ENCODE peak calls at places on chromosomes 4 and X, in four cellular contexts. E is HepG2, P is K562, X is H1. F is an unnamed sample.

GRCh38 chrX:98607739-98608138 is 1724.0 kb downstream of the RPA4 start:
- DNase-seq in E (no peak), P (no peak), X (no peak), F (no peak)

GRCh38 chr4:26753642-26754041 is 107.0 kb upstream of the STIM2 start:
- DNase-seq in P (no peak), E (no peak), X (no peak), F (no peak)

GRCh38 chr4:168162604-168163003 is 70.3 kb downstream of the ANXA10 start:
- DNase-seq in E (no peak), P (no peak), X (no peak), F (no peak)

GRCh38 chr4:166460769-166461550 is 587.9 kb downstream of the TLL1 start:
- DNase-seq in E (no peak), P (no peak), X (no peak), F (no peak)

GRCh38 chrX:115226929-115227328 is 7.0 kb downstream of the LRCH2 start:
- DNase-seq in E (peak; percentile 33), P (peak; percentile 15), X (no peak), F (no peak)

GRCh38 chr4:109462297-109462696 is 28.7 kb downstream of the SEC24B start:
- DNase-seq in E (no peak), P (peak; percentile 16), X (no peak), F (no peak)

GRCh38 chr4:123361195-123361861 is 35.3 kb upstream of the SPRY1 start:
- DNase-seq in P (peak; percentile 75), X (no peak), E (no peak), F (no peak)

GRCh38 chr4:98473046-98473445 is 185.4 kb downstream of the TSPAN5 start:
- DNase-seq in X (no peak), P (no peak), E (no peak), F (no peak)

GRCh38 chr4:147782087-147782781 is 50.3 kb downstream of the ARHGAP10 start:
- DNase-seq in P (no peak), X (no peak), E (no peak), F (no peak)

GRCh38 chr4:183468210-183469095 is 24.0 kb downstream of the CDKN2AIP start:
- DNase-seq in E (peak; percentile 40), P (no peak), X (no peak), F (no peak)

GRCh38 chr4:177105526-177105925 is 204.1 kb upstream of the NEIL3 start:
- DNase-seq in P (no peak), X (no peak), E (no peak), F (no peak)

GRCh38 chrX:109732319-109732779 is 708 bp downstream of the ACSL4 start:
- DNase-seq in X (peak; percentile 45), P (peak; percentile 50), E (no peak), F (no peak)

GRCh38 chrX:37420756-37421155 is 71.6 kb downstream of the PRRG1 start:
- DNase-seq in X (no peak), E (no peak), P (no peak), F (no peak)

GRCh38 chrX:37420179-37420578 is 71.0 kb downstream of the PRRG1 start:
- DNase-seq in P (no peak), E (no peak), X (no peak), F (no peak)

GRCh38 chrX:37425370-37425769 is 76.2 kb downstream of the PRRG1 start:
- DNase-seq in X (no peak), P (no peak), E (no peak), F (no peak)

DNA sequence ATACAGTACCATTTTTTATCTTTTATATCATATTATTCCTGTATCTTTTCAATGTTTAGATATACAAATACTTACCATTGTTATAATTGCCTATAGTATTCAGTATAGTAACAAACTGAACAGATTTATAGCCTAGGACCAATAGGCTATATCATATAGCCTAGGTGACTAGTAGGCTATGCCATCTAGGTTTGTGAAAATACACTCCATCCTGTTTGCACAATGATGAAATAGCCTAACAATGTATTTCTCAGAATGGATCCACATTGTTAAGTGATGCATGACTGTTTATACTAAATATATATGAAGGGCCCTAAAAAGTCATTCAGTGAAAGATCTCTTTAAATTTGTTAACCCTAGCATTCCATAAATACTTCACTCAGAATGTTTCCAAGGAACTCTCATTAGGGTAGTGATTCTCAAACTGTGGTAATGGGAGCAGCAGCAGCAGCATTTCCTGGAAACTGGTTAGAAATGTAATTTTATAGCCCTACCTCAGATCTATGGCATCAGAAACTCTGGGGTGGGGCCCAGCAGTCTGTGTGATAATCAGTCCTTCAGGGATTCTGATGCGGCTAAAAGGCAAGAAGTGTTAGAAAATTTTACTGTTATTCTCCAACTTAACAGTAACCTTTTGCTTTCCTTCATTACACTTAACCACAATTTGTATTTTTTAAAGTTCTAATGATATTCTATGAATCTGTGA is 74.9 kb downstream of the PRRG1 start:
- DNase-seq in X (no peak), P (no peak), E (no peak), F (no peak)
- TF ChIP-seq JUND in X (no peak), P (no peak), E (no peak), F (no peak)

GRCh38 chrX:100643943-100644587 is at the start of gene SRPX2:
- DNase-seq in X (no peak), P (peak; percentile 1), E (no peak), F (no peak)
- TF ChIP-seq ATF2 in X (no peak), P (no peak), E (no peak), F (no peak)

DNA sequence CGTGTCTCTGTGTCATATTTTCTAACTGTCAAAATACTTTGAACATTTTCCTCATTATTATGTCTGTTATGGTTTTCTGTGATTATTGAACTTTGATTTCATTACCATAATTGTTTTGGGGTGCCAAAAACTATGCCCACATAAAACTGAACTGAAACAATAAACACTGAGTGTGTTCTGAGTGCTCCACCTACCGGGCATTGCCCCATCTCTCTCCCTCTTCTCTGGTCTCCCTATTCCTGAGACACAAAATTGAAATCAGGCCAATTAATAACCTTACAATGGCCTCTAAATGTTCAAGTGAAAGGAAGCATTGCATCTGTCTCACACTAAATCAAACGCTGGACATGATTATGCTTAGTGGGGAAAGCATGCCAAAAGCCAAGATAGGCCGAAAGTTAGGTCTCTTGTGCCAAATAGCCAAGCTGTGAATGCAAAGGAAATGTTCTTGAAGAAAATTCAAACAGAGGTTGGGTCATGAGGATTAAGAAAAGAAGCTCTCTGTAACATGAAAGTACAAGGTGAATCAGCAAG is 972.3 kb downstream of the PCDH7 start:
- DNase-seq in P (no peak), E (no peak), X (no peak), F (no peak)
- TF ChIP-seq JUND in P (no peak), E (no peak), X (no peak), F (no peak)

GRCh38 chr4:48015216-48015615 is 1.3 kb downstream of the CNGA1 start:
- DNase-seq in X (no peak), E (no peak), P (no peak), F (no peak)
- TF ChIP-seq ATF2 in X (no peak), E (no peak), P (no peak), F (no peak)

GRCh38 chrX:139691493-139691842 is 16.5 kb downstream of the MCF2 start:
- DNase-seq in X (no peak), P (no peak), E (no peak), F (no peak)

GRCh38 chrX:139692908-139693307 is 15.1 kb downstream of the MCF2 start:
- DNase-seq in P (no peak), E (no peak), X (peak; percentile 39), F (no peak)

GRCh38 chrX:139692506-139692849 is 15.5 kb downstream of the MCF2 start:
- DNase-seq in P (no peak), E (no peak), X (peak; percentile 51), F (no peak)

GRCh38 chrX:139691843-139692505 is 16.0 kb downstream of the MCF2 start:
- DNase-seq in P (no peak), X (peak; percentile 51), E (no peak), F (no peak)
- TF ChIP-seq JUND in P (no peak), X (no peak), E (no peak), F (no peak)

DNA sequence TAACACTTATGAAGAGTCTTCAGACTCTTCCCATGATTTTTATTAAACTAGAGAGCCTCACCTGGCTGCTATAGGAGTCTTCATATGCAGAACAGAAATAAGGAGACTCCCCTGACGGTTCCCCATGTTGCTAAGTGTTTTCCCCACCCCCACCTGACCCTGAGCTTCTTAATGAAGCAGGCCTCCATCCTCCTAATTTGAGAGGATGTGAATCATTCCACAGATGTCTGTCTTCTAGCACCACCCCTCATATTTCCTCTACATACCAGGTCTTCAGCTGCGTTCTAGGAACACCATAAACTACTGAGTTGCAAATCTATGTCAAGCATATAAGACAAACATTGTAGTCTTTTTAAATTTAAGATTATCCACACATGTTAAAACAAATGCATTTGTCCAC is 36.9 kb downstream of the RP2 start:
- DNase-seq in P (no peak), X (no peak), E (no peak), F (no peak)
- TF ChIP-seq ATF2 in P (no peak), X (no peak), E (no peak), F (no peak)

GRCh38 chrX:56318076-56318475 is 85.9 kb downstream of the KLF8 start:
- DNase-seq in E (no peak), X (no peak), P (no peak), F (no peak)

GRCh38 chrX:56309881-56310280 is 77.7 kb downstream of the KLF8 start:
- DNase-seq in X (no peak), P (no peak), E (no peak), F (no peak)

GRCh38 chrX:56310581-56310980 is 78.4 kb downstream of the KLF8 start:
- DNase-seq in P (no peak), X (no peak), E (no peak), F (no peak)

GRCh38 chrX:56313308-56313707 is 81.2 kb downstream of the KLF8 start:
- DNase-seq in P (no peak), X (no peak), E (no peak), F (no peak)

GRCh38 chrX:56314334-56314733 is 82.2 kb downstream of the KLF8 start:
- DNase-seq in P (no peak), E (no peak), X (no peak), F (no peak)
- TF ChIP-seq JUND in P (no peak), E (no peak), X (no peak), F (no peak)

F was measured in GM12878.